ENCODE peak calls at places on chromosomes 5 and 9, in seven cellular contexts. X is Calu3, U is epithelial cell of proximal tubule, V is activated B cell treated with CpG ODN at 0.5 μM for 24 hours, T is A673, D is WERI-Rb-1, E is fibroblast of lung. J is an unnamed sample.

GRCh38 chr5:16453609-16454008 is 12.0 kb downstream of the ZNF622 start:
- DNase-seq in X (no peak), U (no peak), V (no peak), T (peak; percentile 33), D (no peak), E (no peak), J (no peak)

GRCh38 chr5:127934791-127935256 is 148.7 kb upstream of the SLC12A2 start:
- DNase-seq in X (peak; percentile 87), U (peak; percentile 94), V (no peak), T (no peak), D (peak; percentile 20), E (peak; percentile 86), J (peak; percentile 17)

GRCh38 chr9:120713257-120714087 is 798 bp downstream of the MEGF9 start:
- DNase-seq in X (peak; percentile 15), U (no peak), V (peak; percentile 30), T (no peak), D (peak; percentile 23), E (no peak), J (no peak)

GRCh38 chr9:33109850-33110595 is 33.5 kb upstream of the SMU1 start:
- DNase-seq in X (no peak), U (no peak), V (no peak), T (no peak), D (no peak), E (no peak), J (no peak)

GRCh38 chr9:137068539-137069507 is 1.5 kb downstream of the SAPCD2 start:
- DNase-seq in X (no peak), U (no peak), V (no peak), T (no peak), D (no peak), E (no peak), J (no peak)

GRCh38 chr9:34463098-34463900 is 4.7 kb downstream of the DNAI1 start:
- DNase-seq in X (peak; percentile 31), U (no peak), V (no peak), T (no peak), D (no peak), E (peak; percentile 79), J (no peak)

GRCh38 chr9:15612962-15613361 is 60.1 kb downstream of the CCDC171 start:
- DNase-seq in X (no peak), U (no peak), V (no peak), T (no peak), D (no peak), E (no peak), J (no peak)

GRCh38 chr5:152686931-152687330 is 281.9 kb upstream of the NMUR2 start:
- DNase-seq in X (no peak), U (no peak), V (no peak), T (no peak), D (no peak), E (peak; percentile 35), J (no peak)

GRCh38 chr5:2014058-2014610 is 131.4 kb upstream of the IRX4 start:
- DNase-seq in X (no peak), U (no peak), V (no peak), T (no peak), D (no peak), E (no peak), J (no peak)

GRCh38 chr9:137515338-137515724 is 34.9 kb downstream of the PNPLA7 start:
- DNase-seq in X (no peak), U (no peak), V (no peak), T (no peak), D (no peak), E (no peak), J (no peak)

GRCh38 chr9:104826109-104826775 is 62.3 kb downstream of the NIPSNAP3B start:
- DNase-seq in X (no peak), U (no peak), V (no peak), T (no peak), D (no peak), E (no peak), J (no peak)

GRCh38 chr9:137317021-137317978 is 15.2 kb upstream of the NRARP start:
- DNase-seq in X (no peak), U (no peak), V (no peak), T (no peak), D (no peak), E (no peak), J (no peak)

GRCh38 chr9:123482295-123482970 is 126.4 kb downstream of the CRB2 start:
- DNase-seq in X (no peak), U (no peak), V (no peak), T (no peak), D (no peak), E (no peak), J (no peak)

GRCh38 chr5:146993876-146994530 is 115.4 kb upstream of the PPP2R2B start:
- DNase-seq in X (no peak), U (peak; percentile 12), V (no peak), T (no peak), D (no peak), E (peak; percentile 79), J (no peak)

GRCh38 chr5:35145671-35146317 is 84.5 kb downstream of the PRLR start:
- DNase-seq in X (no peak), U (no peak), V (no peak), T (no peak), D (no peak), E (no peak), J (no peak)

GRCh38 chr9:121700165-121700830 is 48.9 kb downstream of the DAB2IP start:
- DNase-seq in X (peak; percentile 77), U (no peak), V (peak; percentile 17), T (no peak), D (peak; percentile 78), E (peak; percentile 35), J (peak; percentile 72)

GRCh38 chr5:90878549-90879196 is 320.1 kb downstream of the ADGRV1 start:
- DNase-seq in X (no peak), U (no peak), V (no peak), T (no peak), D (no peak), E (peak; percentile 79), J (peak; percentile 90)

GRCh38 chr9:8679405-8679951 is 879.9 kb upstream of the DMAC1 start:
- DNase-seq in X (no peak), U (no peak), V (no peak), T (peak; percentile 8), D (no peak), E (no peak), J (no peak)

GRCh38 chr5:11560915-11561697 is 343.1 kb downstream of the CTNND2 start:
- DNase-seq in X (no peak), U (no peak), V (no peak), T (no peak), D (no peak), E (peak; percentile 9), J (no peak)

GRCh38 chr9:95087659-95088242 is 229.8 kb downstream of the FANCC start:
- DNase-seq in X (peak; percentile 50), U (no peak), V (no peak), T (no peak), D (no peak), E (no peak), J (no peak)
- TF ChIP-seq CTCF in X (no peak), U (peak; percentile 58), V (no peak), T (peak; percentile 36), D (peak; percentile 50), E (peak; percentile 11), J (peak; percentile 17)

DNA sequence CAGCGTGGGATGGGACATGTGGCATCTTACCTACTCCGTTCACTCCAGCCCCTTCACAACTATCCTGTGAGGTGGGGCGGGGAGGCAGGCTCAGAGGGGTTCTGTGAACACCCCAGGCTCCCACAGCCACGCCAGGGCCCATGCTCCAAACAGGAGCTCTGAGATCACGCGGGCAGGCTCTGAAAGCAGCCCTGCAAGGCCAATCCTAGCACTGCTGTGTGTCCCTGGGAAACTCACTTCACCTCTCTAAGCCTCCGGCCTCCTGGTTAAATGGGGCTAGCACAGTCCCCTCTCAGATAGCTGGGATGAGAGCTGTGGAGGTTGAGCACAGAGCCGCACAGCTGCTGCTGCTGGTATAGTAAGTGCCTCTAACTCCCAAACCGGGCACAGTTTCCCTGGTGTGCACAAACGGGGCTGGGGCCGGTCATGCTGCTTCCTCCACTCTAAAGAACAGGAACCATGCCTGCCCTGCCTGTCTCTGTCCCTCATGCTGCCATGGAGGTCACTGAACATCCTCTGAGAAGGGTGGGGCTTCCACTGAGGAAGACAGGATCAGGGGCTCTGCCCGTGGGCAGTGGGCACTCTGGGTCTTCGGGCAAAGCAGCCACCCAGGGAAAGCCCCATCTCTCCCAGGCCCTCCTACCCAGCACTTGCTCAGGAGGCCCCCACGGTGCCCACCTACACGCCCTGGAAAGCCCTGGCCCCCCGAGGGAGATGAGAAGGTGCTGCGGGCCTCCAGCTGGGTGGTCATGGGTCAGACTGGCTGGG is 13.0 kb upstream of the ASS1 start:
- DNase-seq in X (no peak), U (no peak), V (no peak), T (no peak), D (no peak), E (no peak), J (no peak)
- TF ChIP-seq CTCF in X (no peak), U (no peak), V (no peak), T (no peak), D (no peak), E (no peak), J (no peak)

GRCh38 chr5:82314964-82315728 is 37.0 kb upstream of the RPS23 start:
- DNase-seq in X (no peak), U (no peak), V (no peak), T (no peak), D (no peak), E (peak; percentile 86), J (no peak)
- TF ChIP-seq CTCF in X (no peak), U (no peak), V (no peak), T (no peak), D (no peak), E (no peak), J (no peak)

GRCh38 chr5:170303564-170303963 is 6.0 kb upstream of the LCP2 start:
- DNase-seq in X (no peak), U (no peak), V (no peak), T (no peak), D (no peak), E (no peak), J (no peak)
- TF ChIP-seq CTCF in X (no peak), U (no peak), V (no peak), T (no peak), D (no peak), E (no peak), J (no peak)

GRCh38 chr5:109649371-109649770 is 40.4 kb upstream of the MAN2A1 start:
- DNase-seq in X (no peak), U (no peak), V (no peak), T (peak; percentile 42), D (no peak), E (no peak), J (no peak)
- TF ChIP-seq CTCF in X (no peak), U (no peak), V (no peak), T (no peak), D (no peak), E (no peak), J (no peak)

GRCh38 chr5:95178046-95178651 is 106.7 kb downstream of the MCTP1 start:
- DNase-seq in X (peak; percentile 12), U (peak; percentile 66), V (no peak), T (peak; percentile 95), D (peak; percentile 83), E (peak; percentile 85), J (peak; percentile 91)
- TF ChIP-seq CTCF in X (peak; percentile 9), U (peak; percentile 44), V (no peak), T (peak; percentile 72), D (peak; percentile 60), E (peak; percentile 29), J (peak; percentile 53)

J was measured in endothelial cell of umbilical vein.